ENCODE peak calls at places on chromosomes 13 and 19, in ten cellular contexts. T is colonic mucosa; E is thoracic aorta; U is mesendoderm; X is adipocyte; A is CD4-positive, CD25-positive, alpha-beta regulatory T cell; K is AG04450; J is tibial artery; B is fibroblast of lung; I is endodermal cell. Q is an unnamed sample. For H3K27me3, the result is how much of the 10 kb centered on the place peaks cover.

GRCh38 chr19:2226051-2226839 is 9.9 kb downstream of the PLEKHJ1 start:
- DNase-seq in T (no peak), E (no peak), U (no peak), X (no peak), A (no peak), K (no peak), J (no peak), B (no peak), I (no peak), Q (no peak)

GRCh38 chr19:17329061-17329767 is 5.4 kb downstream of the ANO8 start:
- DNase-seq in T (no peak), E (no peak), U (no peak), X (no peak), A (no peak), K (no peak), J (no peak), B (no peak), I (peak), Q (no peak)

GRCh38 chr13:45055198-45055901 is 65.0 kb upstream of the GTF2F2 start:
- DNase-seq in T (peak), E (no peak), U (no peak), X (peak), A (no peak), K (peak), J (no peak), B (peak), I (no peak), Q (no peak)

GRCh38 chr19:16456652-16457194 is 15.0 kb downstream of the EPS15L1 start:
- DNase-seq in T (no peak), E (no peak), U (no peak), X (no peak), A (no peak), K (no peak), J (no peak), B (no peak), I (no peak), Q (no peak)

GRCh38 chr19:48968813-48969218 is 3.7 kb downstream of the FTL start:
- DNase-seq in T (no peak), E (no peak), U (no peak), X (no peak), A (no peak), K (no peak), J (no peak), B (no peak), I (no peak), Q (no peak)

GRCh38 chr19:21127001-21127400 is 14.8 kb upstream of the ZNF431 start:
- DNase-seq in T (no peak), E (no peak), U (no peak), X (no peak), A (no peak), K (no peak), J (no peak), B (no peak), I (no peak), Q (no peak)

GRCh38 chr19:46428278-46429141 is at the start of gene PNMA8C:
- DNase-seq in T (no peak), E (peak), U (peak), X (peak), A (no peak), K (no peak), J (peak), B (peak), I (peak), Q (peak)

GRCh38 chr19:4186087-4186993 is 3.9 kb downstream of the ANKRD24 start:
- DNase-seq in T (peak), E (no peak), U (peak), X (peak), A (peak), K (peak), J (peak), B (peak), I (peak), Q (peak)

GRCh38 chr13:67139551-67139950 is 90.6 kb downstream of the PCDH9 start:
- DNase-seq in T (no peak), E (no peak), U (no peak), X (no peak), A (no peak), K (no peak), J (no peak), B (no peak), I (no peak), Q (no peak)

GRCh38 chr19:33066543-33066942 is 1.9 kb upstream of the RHPN2 start:
- DNase-seq in T (no peak), E (no peak), U (no peak), X (no peak), A (no peak), K (no peak), J (no peak), B (no peak), I (no peak), Q (no peak)

GRCh38 chr19:33063356-33064116 is 1.2 kb downstream of the RHPN2 start:
- DNase-seq in T (peak), E (no peak), U (no peak), X (peak), A (no peak), K (no peak), J (no peak), B (peak), I (peak), Q (no peak)

GRCh38 chr19:33064117-33064777 is 441 bp downstream of the RHPN2 start:
- DNase-seq in T (peak), E (no peak), U (peak), X (peak), A (no peak), K (no peak), J (no peak), B (peak), I (peak), Q (peak)

GRCh38 chr19:33064778-33065550 is at the start of gene RHPN2:
- DNase-seq in T (peak), E (no peak), U (peak), X (peak), A (peak), K (no peak), J (no peak), B (peak), I (peak), Q (peak)

GRCh38 chr19:33067121-33067520 is 2.4 kb upstream of the RHPN2 start:
- DNase-seq in T (no peak), E (no peak), U (no peak), X (no peak), A (no peak), K (no peak), J (no peak), B (no peak), I (no peak), Q (no peak)
- H3K27me3 ChIP-seq in T (under half), E (under half), U (under half), X (under half), A (under half), K (under half), J (under half), B (under half), I (under half), Q (under half)

GRCh38 chr13:50131998-50132936 is 117.0 kb downstream of the KCNRG start:
- DNase-seq in T (no peak), E (no peak), U (peak), X (no peak), A (no peak), K (no peak), J (no peak), B (no peak), I (peak), Q (no peak)
- H3K27me3 ChIP-seq in T (half or more), E (under half), U (half or more), X (under half), A (under half), K (half or more), J (under half), B (under half), I (half or more), Q (under half)

GRCh38 chr19:55106591-55106990 is 10.8 kb downstream of the PPP1R12C start:
- DNase-seq in T (no peak), E (no peak), U (no peak), X (no peak), A (no peak), K (no peak), J (no peak), B (no peak), I (no peak), Q (no peak)
- H3K27me3 ChIP-seq in T (under half), E (under half), U (under half), X (under half), A (under half), K (under half), J (under half), B (under half), I (under half), Q (under half)

GRCh38 chr19:41930322-41930722 is 2.1 kb upstream of the ERFL start:
- DNase-seq in T (no peak), E (no peak), U (no peak), X (no peak), A (no peak), K (no peak), J (no peak), B (no peak), I (peak), Q (no peak)

GRCh38 chr19:41929536-41930071 is 1.4 kb upstream of the ERFL start:
- DNase-seq in T (no peak), E (no peak), U (no peak), X (no peak), A (no peak), K (no peak), J (no peak), B (no peak), I (peak), Q (peak)

GRCh38 chr19:41928221-41928683 is at the start of gene ERFL:
- DNase-seq in T (peak), E (no peak), U (no peak), X (peak), A (no peak), K (no peak), J (no peak), B (no peak), I (peak), Q (peak)

GRCh38 chr19:41927810-41928192 is 448 bp downstream of the ERFL start:
- DNase-seq in T (no peak), E (no peak), U (no peak), X (no peak), A (peak), K (no peak), J (no peak), B (no peak), I (peak), Q (peak)

DNA sequence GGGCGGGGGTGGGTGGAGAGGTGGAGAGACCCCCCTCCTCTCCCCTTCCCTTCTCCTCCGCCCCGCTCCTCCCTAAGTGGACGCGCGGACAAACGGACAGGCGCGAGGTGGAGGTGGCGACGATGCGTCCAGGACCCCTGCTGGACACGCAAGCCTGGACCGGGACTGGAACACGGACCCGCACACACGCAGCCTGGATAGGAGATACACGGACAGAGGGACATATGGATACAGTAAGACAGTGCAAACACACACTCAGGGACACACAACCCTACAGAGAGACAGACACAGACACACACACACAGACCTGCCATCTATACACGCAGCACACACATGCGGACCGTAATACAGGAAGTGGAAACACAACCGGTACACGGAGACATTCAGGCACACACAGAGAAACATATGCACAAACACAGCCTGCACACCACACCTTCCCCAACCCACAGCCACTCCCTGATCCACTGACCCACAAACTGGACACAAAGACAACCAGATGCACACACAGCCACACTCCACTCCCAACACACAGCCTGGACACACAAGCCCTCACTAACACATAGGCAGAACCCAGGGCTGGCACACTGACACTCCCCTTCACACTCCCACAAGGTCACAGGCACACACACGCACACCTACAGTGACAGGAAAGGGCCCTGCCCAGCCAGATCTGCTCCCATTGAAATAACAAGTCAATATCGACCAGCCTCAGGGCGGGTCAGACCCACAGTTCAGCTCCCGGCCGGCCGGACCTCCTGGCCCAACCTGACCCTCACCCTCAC is 696 bp upstream of the ERFL start:
- DNase-seq in T (peak), E (no peak), U (no peak), X (no peak), A (no peak), K (no peak), J (no peak), B (no peak), I (peak), Q (peak)
- H3K27me3 ChIP-seq in T (under half), E (under half), U (half or more), X (half or more), A (under half), K (half or more), J (under half), B (half or more), I (half or more), Q (half or more)

DNA sequence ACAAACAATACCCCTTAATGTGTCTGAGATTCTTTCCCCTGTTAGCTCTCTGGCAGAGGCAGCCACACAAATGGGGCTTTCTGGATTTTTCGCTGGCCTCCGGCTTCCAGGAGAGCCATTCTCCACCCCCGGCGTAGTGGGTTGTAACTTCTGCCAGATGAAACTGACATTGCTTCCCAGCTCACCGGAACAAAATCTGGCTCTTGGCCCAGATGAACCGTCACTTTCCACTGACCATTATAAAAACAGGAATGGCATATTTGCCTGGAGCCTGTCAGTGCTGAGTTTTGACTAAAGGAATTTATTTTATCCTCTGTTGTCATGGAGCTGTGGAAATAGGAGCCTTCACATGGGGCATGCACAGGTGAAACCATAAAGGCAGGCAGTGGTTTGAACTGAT is 120.6 kb upstream of the GPR12 start:
- DNase-seq in T (no peak), E (no peak), U (no peak), X (peak), A (no peak), K (peak), J (no peak), B (peak), I (no peak), Q (no peak)
- H3K27me3 ChIP-seq in T (under half), E (under half), U (under half), X (under half), A (under half), K (under half), J (under half), B (under half), I (under half), Q (under half)

GRCh38 chr13:41985788-41986508 is 25.0 kb upstream of the VWA8 start:
- DNase-seq in T (no peak), E (no peak), U (no peak), X (peak), A (no peak), K (no peak), J (no peak), B (peak), I (no peak), Q (no peak)
- H3K27me3 ChIP-seq in T (under half), E (under half), U (under half), X (under half), A (under half), K (under half), J (under half), B (under half), I (under half), Q (under half)

GRCh38 chr19:50204811-50205675 is 1.6 kb downstream of the MYH14 start:
- DNase-seq in T (peak), E (no peak), U (peak), X (no peak), A (no peak), K (no peak), J (no peak), B (no peak), I (peak), Q (no peak)

GRCh38 chr19:50202962-50203280 is 501 bp upstream of the MYH14 start:
- DNase-seq in T (no peak), E (no peak), U (no peak), X (no peak), A (no peak), K (no peak), J (no peak), B (no peak), I (no peak), Q (peak)

GRCh38 chr19:50203281-50204080 is at the start of gene MYH14:
- DNase-seq in T (peak), E (peak), U (peak), X (peak), A (no peak), K (no peak), J (peak), B (peak), I (peak), Q (peak)

GRCh38 chr19:50205681-50206138 is 2.3 kb downstream of the MYH14 start:
- DNase-seq in T (peak), E (no peak), U (no peak), X (no peak), A (no peak), K (no peak), J (no peak), B (no peak), I (peak), Q (no peak)

DNA sequence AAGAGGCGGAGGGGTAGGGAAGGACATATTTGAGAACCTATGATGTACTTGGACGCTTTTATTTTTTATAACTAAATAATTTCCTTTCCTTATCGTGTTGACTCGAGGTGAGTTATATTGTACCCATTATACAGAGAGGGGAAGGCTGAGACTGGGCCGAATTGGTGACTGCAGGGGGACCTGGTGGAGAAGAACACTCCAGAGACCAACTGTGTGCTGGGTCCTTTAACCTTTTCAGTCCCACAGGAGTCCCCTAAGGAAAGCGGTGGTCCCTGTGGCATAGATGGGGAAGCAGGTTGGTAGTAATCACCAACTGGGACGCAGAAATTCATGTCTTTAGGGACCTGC is 633 bp downstream of the MYH14 start:
- DNase-seq in T (no peak), E (no peak), U (no peak), X (no peak), A (no peak), K (no peak), J (no peak), B (no peak), I (no peak), Q (no peak)
- H3K27me3 ChIP-seq in T (under half), E (under half), U (under half), X (under half), A (under half), K (under half), J (under half), B (under half), I (under half), Q (under half)